ENCODE peak calls at places on chromosomes 13 and 19, in four cellular contexts. One of them, this sample, is unnamed.

GRCh38 chr19:16398530-16399241 is 73.1 kb downstream of the EPS15L1 start:
- DNase-seq in PC-3: no peak
- DNase-seq in tibial artery: no peak
- DNase-seq in uterus: no peak
- DNase-seq in this sample: no peak

GRCh38 chr19:7492142-7493055 is 3.6 kb upstream of the PEX11G start:
- DNase-seq in PC-3: no peak
- DNase-seq in tibial artery: no peak
- DNase-seq in uterus: no peak
- DNase-seq in this sample: no peak

GRCh38 chr13:105276571-105276970 is 1258.9 kb downstream of the EFNB2 start:
- DNase-seq in PC-3: no peak
- DNase-seq in tibial artery: no peak
- DNase-seq in uterus: no peak
- DNase-seq in this sample: no peak

GRCh38 chr13:34931572-34931971 is 10.5 kb upstream of the NBEA start:
- DNase-seq in PC-3: peak; percentile 6
- DNase-seq in tibial artery: no peak
- DNase-seq in uterus: no peak
- DNase-seq in this sample: no peak

GRCh38 chr19:47417746-47418594 is 1.4 kb downstream of the MEIS3 start:
- DNase-seq in PC-3: no peak
- DNase-seq in tibial artery: no peak
- DNase-seq in uterus: no peak
- DNase-seq in this sample: no peak

GRCh38 chr13:63497601-63498000 is 2082.0 kb upstream of the PCDH20 start:
- DNase-seq in PC-3: no peak
- DNase-seq in tibial artery: no peak
- DNase-seq in uterus: no peak
- DNase-seq in this sample: no peak

GRCh38 chr13:57799624-57800023 is 168.1 kb downstream of the PCDH17 start:
- DNase-seq in PC-3: no peak
- DNase-seq in tibial artery: no peak
- DNase-seq in uterus: no peak
- DNase-seq in this sample: no peak

GRCh38 chr19:1045247-1045603 is 5.3 kb downstream of the ABCA7 start:
- DNase-seq in PC-3: peak; percentile 66
- DNase-seq in tibial artery: no peak
- DNase-seq in uterus: no peak
- DNase-seq in this sample: peak; percentile 65

GRCh38 chr19:7554990-7555864 is 19.7 kb downstream of the PNPLA6 start:
- DNase-seq in PC-3: no peak
- DNase-seq in tibial artery: no peak
- DNase-seq in uterus: no peak
- DNase-seq in this sample: no peak

GRCh38 chr19:32471095-32471494 is 65.5 kb downstream of the DPY19L3 start:
- DNase-seq in PC-3: no peak
- DNase-seq in tibial artery: no peak
- DNase-seq in uterus: no peak
- DNase-seq in this sample: no peak

GRCh38 chr19:2462635-2463421 is 6.1 kb upstream of the LMNB2 start:
- DNase-seq in PC-3: peak; percentile 95
- DNase-seq in tibial artery: peak; percentile 93
- DNase-seq in uterus: peak; percentile 94
- DNase-seq in this sample: no peak

GRCh38 chr13:25406377-25406776 is 34.6 kb downstream of the ATP8A2 start:
- DNase-seq in PC-3: peak; percentile 4
- DNase-seq in tibial artery: no peak
- DNase-seq in uterus: no peak
- DNase-seq in this sample: no peak

GRCh38 chr13:49259586-49259985 is 11.9 kb downstream of the CDADC1 start:
- DNase-seq in PC-3: no peak
- DNase-seq in tibial artery: no peak
- DNase-seq in uterus: no peak
- DNase-seq in this sample: no peak

GRCh38 chr13:37138917-37139316 is 33.5 kb upstream of the CSNK1A1L start:
- DNase-seq in PC-3: no peak
- DNase-seq in tibial artery: no peak
- DNase-seq in uterus: no peak
- DNase-seq in this sample: no peak

GRCh38 chr13:109804654-109805053 is 18.3 kb upstream of the IRS2 start:
- DNase-seq in PC-3: no peak
- DNase-seq in tibial artery: no peak
- DNase-seq in uterus: no peak
- DNase-seq in this sample: no peak

GRCh38 chr13:56700324-56700723 is 440.4 kb upstream of the PRR20A start:
- DNase-seq in PC-3: no peak
- DNase-seq in tibial artery: no peak
- DNase-seq in uterus: no peak
- DNase-seq in this sample: no peak

DNA sequence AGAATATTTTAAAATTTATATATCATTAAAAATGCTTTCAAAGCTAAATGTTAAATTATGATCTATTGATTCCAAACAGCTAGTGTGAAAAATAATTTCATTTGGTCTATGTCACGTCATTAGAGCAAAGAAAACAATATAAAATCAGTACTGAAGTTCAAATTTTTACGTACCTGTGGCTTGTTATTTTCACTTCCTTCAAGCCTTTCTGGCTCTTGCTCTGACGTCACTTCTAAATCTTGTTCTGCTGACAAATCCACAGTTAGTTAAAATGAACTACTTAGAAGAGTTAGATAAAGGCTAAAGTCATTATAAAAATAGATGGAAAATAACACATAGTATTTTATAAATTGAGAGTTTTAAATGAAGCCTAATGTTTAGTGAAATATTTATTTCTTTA is 147.7 kb upstream of the TUBA3C start:
- DNase-seq in PC-3: no peak
- DNase-seq in tibial artery: no peak
- DNase-seq in uterus: no peak
- DNase-seq in this sample: no peak
- H3K9me3 ChIP-seq in PC-3: no peaks in the 10 kb centered on the region
- H3K9me3 ChIP-seq in tibial artery: peaks cover 6% of the 10 kb centered on the region
- H3K9me3 ChIP-seq in uterus: no peaks in the 10 kb centered on the region
- H3K9me3 ChIP-seq in this sample: no peaks in the 10 kb centered on the region

GRCh38 chr19:53768401-53768800 is 55.7 kb downstream of the NLRP12 start:
- DNase-seq in PC-3: no peak
- DNase-seq in tibial artery: no peak
- DNase-seq in uterus: no peak
- DNase-seq in this sample: no peak
- H3K9me3 ChIP-seq in PC-3: peaks cover 3% of the 10 kb centered on the region
- H3K9me3 ChIP-seq in tibial artery: no peaks in the 10 kb centered on the region
- H3K9me3 ChIP-seq in uterus: no peaks in the 10 kb centered on the region
- H3K9me3 ChIP-seq in this sample: no peaks in the 10 kb centered on the region

DNA sequence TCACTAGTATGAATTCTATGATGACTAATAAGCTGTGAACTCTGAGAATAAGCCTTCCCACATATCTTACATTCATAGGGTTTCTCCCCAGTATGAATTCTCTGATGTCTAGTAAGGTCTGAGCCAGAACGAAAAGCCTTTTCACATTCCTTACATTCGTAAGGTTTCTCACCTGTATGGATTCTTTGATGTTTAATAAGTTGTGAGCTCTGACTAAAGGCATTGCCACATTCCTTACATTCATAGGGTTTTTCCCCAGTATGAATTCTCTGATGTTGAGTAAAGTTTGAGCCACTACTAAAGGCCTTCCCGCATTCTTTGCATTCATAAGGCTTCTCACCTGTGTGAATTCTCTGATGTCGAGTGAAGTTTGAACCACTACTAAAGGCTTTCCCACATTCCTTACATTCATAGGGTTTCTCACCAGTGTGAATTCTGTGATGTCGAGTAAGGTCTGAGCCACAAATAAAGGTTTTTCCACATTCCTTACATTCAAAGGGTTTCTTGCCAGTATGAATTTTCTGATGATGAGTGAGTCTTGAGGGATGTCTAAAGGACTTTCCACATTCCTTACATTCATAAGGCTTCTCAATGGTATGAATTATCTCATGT is 30.7 kb upstream of the ZFP82 start:
- DNase-seq in PC-3: no peak
- DNase-seq in tibial artery: no peak
- DNase-seq in uterus: no peak
- DNase-seq in this sample: no peak
- H3K9me3 ChIP-seq in PC-3: peaks cover 40% of the 10 kb centered on the region
- H3K9me3 ChIP-seq in tibial artery: peaks cover 78% of the 10 kb centered on the region
- H3K9me3 ChIP-seq in uterus: no peaks in the 10 kb centered on the region
- H3K9me3 ChIP-seq in this sample: peaks cover 41% of the 10 kb centered on the region

GRCh38 chr19:56508282-56508778 is 675 bp downstream of the ZNF471 start:
- DNase-seq in PC-3: no peak
- DNase-seq in tibial artery: peak; percentile 63
- DNase-seq in uterus: no peak
- DNase-seq in this sample: no peak
- H3K9me3 ChIP-seq in PC-3: peaks cover 49% of the 10 kb centered on the region
- H3K9me3 ChIP-seq in tibial artery: no peaks in the 10 kb centered on the region
- H3K9me3 ChIP-seq in uterus: no peaks in the 10 kb centered on the region
- H3K9me3 ChIP-seq in this sample: peaks cover 15% of the 10 kb centered on the region

This sample was measured in T-helper 17 cell.